ENCODE peak calls at places on chromosome 12, in four cellular contexts. One of them, this sample, is unnamed.

GRCh38 chr12:75447695-75448393 is 32.7 kb upstream of the GLIPR1 start:
- DNase-seq in upper lobe of left lung: no peak
- DNase-seq in esophagus muscularis mucosa: no peak
- DNase-seq in GM12892: no peak
- DNase-seq in this sample: no peak

GRCh38 chr12:12016284-12017100 is 54.2 kb upstream of the BCL2L14 start:
- DNase-seq in upper lobe of left lung: no peak
- DNase-seq in esophagus muscularis mucosa: no peak
- DNase-seq in GM12892: no peak
- DNase-seq in this sample: no peak

GRCh38 chr12:74790958-74791357 is 253.3 kb downstream of the ATXN7L3B start:
- DNase-seq in upper lobe of left lung: no peak
- DNase-seq in esophagus muscularis mucosa: no peak
- DNase-seq in GM12892: no peak
- DNase-seq in this sample: no peak

GRCh38 chr12:29082522-29082921 is 66.6 kb upstream of the FAR2 start:
- DNase-seq in upper lobe of left lung: no peak
- DNase-seq in esophagus muscularis mucosa: no peak
- DNase-seq in GM12892: no peak
- DNase-seq in this sample: no peak

GRCh38 chr12:41965996-41966395 is 178.7 kb downstream of the GXYLT1 start:
- DNase-seq in upper lobe of left lung: no peak
- DNase-seq in esophagus muscularis mucosa: no peak
- DNase-seq in GM12892: no peak
- DNase-seq in this sample: no peak

GRCh38 chr12:106517314-106517713 is 65.5 kb upstream of the RFX4 start:
- DNase-seq in upper lobe of left lung: no peak
- DNase-seq in esophagus muscularis mucosa: no peak
- DNase-seq in GM12892: no peak
- DNase-seq in this sample: no peak

GRCh38 chr12:96208801-96209534 is 14.8 kb downstream of the ELK3 start:
- DNase-seq in upper lobe of left lung: no peak
- DNase-seq in esophagus muscularis mucosa: no peak
- DNase-seq in GM12892: no peak
- DNase-seq in this sample: no peak

GRCh38 chr12:122793685-122794106 is 19.3 kb downstream of the CCDC62 start:
- DNase-seq in upper lobe of left lung: no peak
- DNase-seq in esophagus muscularis mucosa: no peak
- DNase-seq in GM12892: no peak
- DNase-seq in this sample: no peak

GRCh38 chr12:100940503-100940902 is 145.9 kb downstream of the ANO4 start:
- DNase-seq in upper lobe of left lung: peak; percentile 24
- DNase-seq in esophagus muscularis mucosa: no peak
- DNase-seq in GM12892: no peak
- DNase-seq in this sample: no peak
- TF ChIP-seq POLR2A in upper lobe of left lung: no peak
- TF ChIP-seq POLR2A in esophagus muscularis mucosa: no peak
- TF ChIP-seq POLR2A in GM12892: no peak
- TF ChIP-seq POLR2A in this sample: no peak

DNA sequence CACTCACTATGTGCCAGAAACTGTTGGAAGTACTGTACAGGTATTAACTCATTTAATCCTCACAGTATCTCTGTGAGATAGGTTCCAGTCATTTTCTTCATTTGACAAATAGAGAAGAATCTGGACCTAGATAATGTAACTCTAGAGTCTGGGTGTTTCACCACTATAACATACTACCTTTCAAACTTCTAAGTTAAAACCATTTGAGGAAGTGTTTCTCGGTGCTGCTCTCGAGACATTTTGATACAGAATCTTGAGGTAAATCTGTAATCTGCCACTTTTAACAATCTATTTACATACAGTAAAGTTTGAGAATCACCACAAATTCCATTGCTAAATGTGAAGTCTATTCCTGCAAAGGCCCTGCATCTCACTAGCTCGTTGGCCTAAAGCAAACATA is 8.8 kb downstream of the OLR1 start:
- DNase-seq in upper lobe of left lung: no peak
- DNase-seq in esophagus muscularis mucosa: no peak
- DNase-seq in GM12892: no peak
- DNase-seq in this sample: no peak
- TF ChIP-seq POLR2A in upper lobe of left lung: no peak
- TF ChIP-seq POLR2A in esophagus muscularis mucosa: no peak
- TF ChIP-seq POLR2A in GM12892: no peak
- TF ChIP-seq POLR2A in this sample: no peak

GRCh38 chr12:121432740-121433476 is 33.0 kb downstream of the RNF34 start:
- DNase-seq in upper lobe of left lung: no peak
- DNase-seq in esophagus muscularis mucosa: no peak
- DNase-seq in GM12892: no peak
- DNase-seq in this sample: no peak

GRCh38 chr12:121436706-121437105 is 36.8 kb downstream of the RNF34 start:
- DNase-seq in upper lobe of left lung: no peak
- DNase-seq in esophagus muscularis mucosa: no peak
- DNase-seq in GM12892: no peak
- DNase-seq in this sample: no peak

GRCh38 chr12:121428883-121429282 is 29.0 kb downstream of the RNF34 start:
- DNase-seq in upper lobe of left lung: no peak
- DNase-seq in esophagus muscularis mucosa: no peak
- DNase-seq in GM12892: no peak
- DNase-seq in this sample: no peak

GRCh38 chr12:121427556-121428055 is 27.7 kb downstream of the RNF34 start:
- DNase-seq in upper lobe of left lung: no peak
- DNase-seq in esophagus muscularis mucosa: no peak
- DNase-seq in GM12892: no peak
- DNase-seq in this sample: no peak

DNA sequence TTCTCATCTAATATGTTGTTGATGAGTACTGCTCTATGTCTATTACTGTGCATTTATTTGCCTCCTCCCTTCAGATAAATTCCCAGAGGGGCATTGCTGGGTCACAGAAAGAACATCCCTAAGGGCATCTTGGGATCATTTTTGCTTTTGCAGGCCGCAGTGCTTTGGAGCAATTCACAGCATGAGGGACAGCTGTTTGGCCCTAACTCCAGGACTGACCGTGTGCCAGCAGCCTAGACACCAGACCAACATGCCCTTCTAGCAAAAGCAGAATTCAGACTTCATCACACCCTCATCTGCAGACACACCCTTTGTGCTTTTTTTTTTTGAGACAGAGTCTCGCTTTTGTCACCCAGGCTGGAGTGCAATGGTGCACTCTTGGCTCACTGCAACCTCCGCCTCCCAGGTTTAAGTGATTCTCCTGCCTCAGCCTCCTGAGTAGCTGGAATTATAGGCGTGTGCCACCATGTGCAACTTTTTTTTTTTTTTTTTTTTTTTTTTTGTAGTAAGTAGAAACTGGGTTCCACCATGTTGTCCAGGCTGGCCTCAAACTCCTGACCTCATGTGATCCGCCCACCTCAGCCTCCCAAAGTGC is 31.0 kb downstream of the RNF34 start:
- DNase-seq in upper lobe of left lung: no peak
- DNase-seq in esophagus muscularis mucosa: no peak
- DNase-seq in GM12892: no peak
- DNase-seq in this sample: no peak
- TF ChIP-seq POLR2A in upper lobe of left lung: no peak
- TF ChIP-seq POLR2A in esophagus muscularis mucosa: no peak
- TF ChIP-seq POLR2A in GM12892: no peak
- TF ChIP-seq POLR2A in this sample: no peak

DNA sequence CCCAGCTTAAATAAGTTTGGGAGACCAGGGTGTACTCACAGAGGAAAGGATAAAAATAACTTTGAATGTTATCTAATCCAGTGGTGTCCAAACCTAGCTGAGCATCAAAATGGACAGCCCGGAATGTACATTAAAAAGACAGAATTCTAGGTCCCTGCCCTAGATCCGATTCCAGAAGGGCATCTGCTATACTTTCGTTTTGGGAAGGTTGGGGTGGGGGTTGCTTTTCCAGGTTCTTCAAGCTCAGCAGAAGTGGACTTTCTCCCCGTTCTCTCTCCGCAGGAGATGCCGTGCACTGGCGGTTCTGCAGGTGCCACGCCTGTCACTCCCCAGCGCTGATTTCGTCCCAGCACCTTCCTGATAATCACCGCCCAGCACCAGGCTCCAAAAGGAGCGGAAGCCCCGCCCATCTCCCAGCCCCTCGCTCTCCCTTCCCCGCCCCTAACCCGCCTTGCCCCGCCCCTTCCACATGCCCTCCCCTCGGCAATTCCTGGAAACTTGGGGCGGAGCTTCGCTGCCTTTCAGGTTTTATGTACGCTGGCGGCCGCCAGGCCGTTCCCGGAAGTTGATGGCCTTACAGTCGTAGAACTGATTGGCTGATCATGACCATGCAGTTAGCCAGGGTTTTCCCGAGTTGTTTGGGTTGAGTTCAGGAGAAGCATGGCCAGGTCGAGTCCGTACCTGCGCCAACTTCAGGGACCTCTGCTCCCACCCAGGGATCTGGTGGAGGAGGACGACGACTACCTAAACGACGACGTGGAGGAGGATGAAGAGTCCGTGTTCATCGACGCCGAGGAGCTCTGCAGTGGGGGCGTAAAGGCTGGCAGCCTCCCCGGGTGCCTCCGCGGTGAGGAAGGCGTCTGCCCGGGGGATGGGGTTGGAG is at the start of gene HELB:
- DNase-seq in upper lobe of left lung: peak; percentile 99
- DNase-seq in esophagus muscularis mucosa: peak; percentile 99
- DNase-seq in GM12892: peak; percentile 63
- DNase-seq in this sample: peak; percentile 61
- TF ChIP-seq POLR2A in upper lobe of left lung: no peak
- TF ChIP-seq POLR2A in esophagus muscularis mucosa: no peak
- TF ChIP-seq POLR2A in GM12892: peak; percentile 87
- TF ChIP-seq POLR2A in this sample: peak; percentile 88

DNA sequence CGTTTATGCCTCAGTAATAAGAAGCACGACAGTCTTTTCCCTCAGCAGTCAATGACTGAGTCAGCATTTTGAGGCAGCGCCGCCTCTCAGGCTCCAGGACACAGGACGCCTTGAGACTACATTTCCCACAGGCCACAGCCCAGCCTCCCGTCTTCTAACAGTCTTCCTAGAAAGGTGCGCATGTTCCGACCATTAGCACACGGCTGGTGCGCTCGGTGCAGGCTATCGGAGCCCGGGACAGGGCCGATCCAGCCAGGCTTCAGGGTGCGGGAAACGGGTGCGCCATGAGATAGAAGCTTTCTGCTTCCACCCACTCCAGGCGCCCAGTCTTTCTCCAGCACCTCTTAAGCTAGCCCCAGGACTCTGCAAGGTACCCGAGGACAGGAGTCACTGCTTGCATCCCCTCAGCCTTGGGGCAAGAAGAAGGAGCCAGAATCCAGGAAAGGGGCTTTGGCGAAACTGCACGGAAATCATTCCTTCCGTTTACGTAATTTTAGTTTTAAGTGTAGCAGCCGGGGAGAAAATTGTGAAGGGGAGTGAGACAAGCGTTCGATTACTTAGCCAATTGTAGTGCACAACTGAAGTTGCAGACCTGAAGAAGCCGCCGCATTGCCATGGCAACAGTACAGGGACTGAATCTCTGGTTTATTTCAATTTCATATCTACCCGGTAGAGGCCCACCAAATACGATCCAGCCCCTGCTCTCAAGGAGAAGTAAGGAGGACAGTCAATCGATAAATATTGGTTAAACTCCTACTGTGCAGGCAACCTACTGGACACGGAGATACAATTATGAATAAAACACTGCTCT is 53.9 kb downstream of the ZNF641 start:
- DNase-seq in upper lobe of left lung: peak; percentile 91
- DNase-seq in esophagus muscularis mucosa: peak; percentile 93
- DNase-seq in GM12892: no peak
- DNase-seq in this sample: peak; percentile 18
- TF ChIP-seq POLR2A in upper lobe of left lung: no peak
- TF ChIP-seq POLR2A in esophagus muscularis mucosa: no peak
- TF ChIP-seq POLR2A in GM12892: no peak
- TF ChIP-seq POLR2A in this sample: no peak

This sample was measured in GM12891.